ENCODE peak calls at places on chromosome 12, in six cellular contexts. One of them, this sample, is unnamed.

GRCh38 chr12:20370841-20371240 is 2.5 kb downstream of the PDE3A start:
- DNase-seq in lung: no peak
- DNase-seq in cardiac muscle cell: no peak
- DNase-seq in lower lobe of right lung: no peak
- DNase-seq in IMR-90: no peak
- DNase-seq in stomach: no peak
- DNase-seq in this sample: no peak

GRCh38 chr12:2084553-2085296 is 31.9 kb downstream of the CACNA1C start:
- DNase-seq in stomach: no peak
- DNase-seq in lung: no peak
- DNase-seq in IMR-90: peak; percentile 89
- DNase-seq in lower lobe of right lung: no peak
- DNase-seq in cardiac muscle cell: no peak
- DNase-seq in this sample: peak; percentile 58

GRCh38 chr12:93379432-93380308 is 1.9 kb downstream of the NUDT4 start:
- DNase-seq in cardiac muscle cell: no peak
- DNase-seq in lung: no peak
- DNase-seq in stomach: no peak
- DNase-seq in IMR-90: peak; percentile 14
- DNase-seq in lower lobe of right lung: no peak
- DNase-seq in this sample: no peak

GRCh38 chr12:113305281-113305856 is 29.5 kb downstream of the SLC8B1 start:
- DNase-seq in cardiac muscle cell: no peak
- DNase-seq in stomach: no peak
- DNase-seq in lower lobe of right lung: no peak
- DNase-seq in IMR-90: no peak
- DNase-seq in lung: no peak
- DNase-seq in this sample: no peak

GRCh38 chr12:88578821-88579518 is 1.3 kb downstream of the KITLG start:
- DNase-seq in cardiac muscle cell: peak; percentile 38
- DNase-seq in lower lobe of right lung: no peak
- DNase-seq in IMR-90: no peak
- DNase-seq in lung: peak; percentile 53
- DNase-seq in stomach: no peak
- DNase-seq in this sample: no peak

GRCh38 chr12:12210983-12211382 is 55.9 kb downstream of the LRP6 start:
- DNase-seq in lung: no peak
- DNase-seq in stomach: no peak
- DNase-seq in lower lobe of right lung: no peak
- DNase-seq in IMR-90: no peak
- DNase-seq in cardiac muscle cell: no peak
- DNase-seq in this sample: no peak

GRCh38 chr12:120971299-120972180 is 6.8 kb upstream of the HNF1A start:
- DNase-seq in IMR-90: peak; percentile 63
- DNase-seq in cardiac muscle cell: peak; percentile 66
- DNase-seq in lower lobe of right lung: peak; percentile 22
- DNase-seq in stomach: no peak
- DNase-seq in lung: no peak
- DNase-seq in this sample: peak; percentile 79

GRCh38 chr12:117564885-117565284 is 203.5 kb upstream of the NOS1 start:
- DNase-seq in lower lobe of right lung: no peak
- DNase-seq in IMR-90: no peak
- DNase-seq in lung: no peak
- DNase-seq in stomach: no peak
- DNase-seq in cardiac muscle cell: no peak
- DNase-seq in this sample: no peak

GRCh38 chr12:109762071-109762672 is 48.5 kb downstream of the FAM222A start:
- DNase-seq in lower lobe of right lung: peak; percentile 45
- DNase-seq in stomach: peak; percentile 25
- DNase-seq in lung: no peak
- DNase-seq in cardiac muscle cell: no peak
- DNase-seq in IMR-90: no peak
- DNase-seq in this sample: no peak

GRCh38 chr12:47636908-47637780 is 68.7 kb downstream of the RPAP3 start:
- DNase-seq in lower lobe of right lung: peak; percentile 79
- DNase-seq in lung: peak; percentile 54
- DNase-seq in cardiac muscle cell: no peak
- DNase-seq in IMR-90: no peak
- DNase-seq in stomach: peak; percentile 31
- DNase-seq in this sample: peak; percentile 30

GRCh38 chr12:4270016-4270669 is 3.4 kb upstream of the CCND2 start:
- DNase-seq in lower lobe of right lung: no peak
- DNase-seq in lung: no peak
- DNase-seq in IMR-90: no peak
- DNase-seq in cardiac muscle cell: no peak
- DNase-seq in stomach: no peak
- DNase-seq in this sample: no peak

GRCh38 chr12:114166360-114166759 is 200.2 kb upstream of the RBM19 start:
- DNase-seq in lower lobe of right lung: no peak
- DNase-seq in stomach: no peak
- DNase-seq in cardiac muscle cell: peak; percentile 79
- DNase-seq in IMR-90: peak; percentile 60
- DNase-seq in lung: no peak
- DNase-seq in this sample: peak; percentile 68

GRCh38 chr12:124171231-124171985 is 123.5 kb upstream of the RFLNA start:
- DNase-seq in lower lobe of right lung: no peak
- DNase-seq in IMR-90: no peak
- DNase-seq in cardiac muscle cell: no peak
- DNase-seq in stomach: no peak
- DNase-seq in lung: no peak
- DNase-seq in this sample: no peak

GRCh38 chr12:120866143-120866542 is 38.0 kb downstream of the SPPL3 start:
- DNase-seq in lung: no peak
- DNase-seq in cardiac muscle cell: no peak
- DNase-seq in stomach: no peak
- DNase-seq in IMR-90: peak; percentile 51
- DNase-seq in lower lobe of right lung: no peak
- DNase-seq in this sample: peak; percentile 82

GRCh38 chr12:54159140-54159539 is 29.6 kb downstream of the SMUG1 start:
- DNase-seq in cardiac muscle cell: peak; percentile 51
- DNase-seq in lower lobe of right lung: no peak
- DNase-seq in stomach: peak; percentile 57
- DNase-seq in IMR-90: no peak
- DNase-seq in lung: no peak
- DNase-seq in this sample: no peak

GRCh38 chr12:98591209-98591608 is 2.3 kb upstream of the SLC25A3 start:
- DNase-seq in stomach: no peak
- DNase-seq in lower lobe of right lung: no peak
- DNase-seq in cardiac muscle cell: no peak
- DNase-seq in lung: no peak
- DNase-seq in IMR-90: peak; percentile 32
- DNase-seq in this sample: peak; percentile 34

GRCh38 chr12:106954462-106955376 is 988 bp upstream of the TMEM263 start:
- DNase-seq in lung: no peak
- DNase-seq in cardiac muscle cell: no peak
- DNase-seq in IMR-90: peak; percentile 29
- DNase-seq in lower lobe of right lung: peak; percentile 56
- DNase-seq in stomach: no peak
- DNase-seq in this sample: peak; percentile 24

GRCh38 chr12:123250471-123251383 is 17.5 kb downstream of the MTRFR start:
- DNase-seq in stomach: peak; percentile 84
- DNase-seq in lower lobe of right lung: peak; percentile 83
- DNase-seq in lung: peak; percentile 85
- DNase-seq in IMR-90: no peak
- DNase-seq in cardiac muscle cell: no peak
- DNase-seq in this sample: no peak

GRCh38 chr12:88726806-88727722 is 146.8 kb upstream of the KITLG start:
- DNase-seq in lung: no peak
- DNase-seq in cardiac muscle cell: no peak
- DNase-seq in lower lobe of right lung: no peak
- DNase-seq in stomach: no peak
- DNase-seq in IMR-90: peak; percentile 83
- DNase-seq in this sample: peak; percentile 2

GRCh38 chr12:116670859-116671258 is 67.0 kb downstream of the SPRING1 start:
- DNase-seq in cardiac muscle cell: no peak
- DNase-seq in stomach: no peak
- DNase-seq in IMR-90: no peak
- DNase-seq in lung: no peak
- DNase-seq in lower lobe of right lung: no peak
- DNase-seq in this sample: no peak

GRCh38 chr12:106580671-106581508 is 1.9 kb upstream of the RFX4 start:
- DNase-seq in lung: no peak
- DNase-seq in IMR-90: no peak
- DNase-seq in cardiac muscle cell: no peak
- DNase-seq in lower lobe of right lung: no peak
- DNase-seq in stomach: no peak
- DNase-seq in this sample: no peak

GRCh38 chr12:71576546-71576945 is 87.1 kb downstream of the ZFC3H1 start:
- DNase-seq in lower lobe of right lung: no peak
- DNase-seq in cardiac muscle cell: no peak
- DNase-seq in lung: no peak
- DNase-seq in IMR-90: no peak
- DNase-seq in stomach: no peak
- DNase-seq in this sample: no peak

GRCh38 chr12:120362516-120363273 is 6.3 kb downstream of the MSI1 start:
- DNase-seq in lower lobe of right lung: no peak
- DNase-seq in cardiac muscle cell: no peak
- DNase-seq in IMR-90: no peak
- DNase-seq in lung: no peak
- DNase-seq in stomach: no peak
- DNase-seq in this sample: no peak

GRCh38 chr12:132366341-132366861 is 37.0 kb upstream of the GALNT9 start:
- DNase-seq in stomach: no peak
- DNase-seq in IMR-90: no peak
- DNase-seq in lung: no peak
- DNase-seq in lower lobe of right lung: no peak
- DNase-seq in cardiac muscle cell: no peak
- DNase-seq in this sample: no peak

GRCh38 chr12:114667669-114668150 is 16.3 kb downstream of the TBX3 start:
- DNase-seq in stomach: no peak
- DNase-seq in lower lobe of right lung: no peak
- DNase-seq in cardiac muscle cell: no peak
- DNase-seq in IMR-90: no peak
- DNase-seq in lung: no peak
- DNase-seq in this sample: no peak

GRCh38 chr12:113136128-113136989 is 798 bp upstream of the RASAL1 start:
- DNase-seq in cardiac muscle cell: no peak
- DNase-seq in stomach: peak; percentile 50
- DNase-seq in IMR-90: no peak
- DNase-seq in lower lobe of right lung: peak; percentile 53
- DNase-seq in lung: no peak
- DNase-seq in this sample: no peak

GRCh38 chr12:55850893-55851292 is 8.2 kb upstream of the MMP19 start:
- DNase-seq in stomach: no peak
- DNase-seq in cardiac muscle cell: peak; percentile 23
- DNase-seq in IMR-90: peak; percentile 42
- DNase-seq in lung: no peak
- DNase-seq in lower lobe of right lung: no peak
- DNase-seq in this sample: peak; percentile 55

GRCh38 chr12:111174283-111175108 is 194.4 kb downstream of the PHETA1 start:
- DNase-seq in stomach: no peak
- DNase-seq in IMR-90: no peak
- DNase-seq in lung: no peak
- DNase-seq in lower lobe of right lung: no peak
- DNase-seq in cardiac muscle cell: no peak
- DNase-seq in this sample: no peak
- TF ChIP-seq CTCF in stomach: no peak
- TF ChIP-seq CTCF in IMR-90: no peak
- TF ChIP-seq CTCF in lung: no peak
- TF ChIP-seq CTCF in lower lobe of right lung: peak; percentile 14
- TF ChIP-seq CTCF in cardiac muscle cell: peak; percentile 12
- TF ChIP-seq CTCF in this sample: no peak

GRCh38 chr12:129746318-129746717 is 157.5 kb downstream of the TMEM132D start:
- DNase-seq in stomach: no peak
- DNase-seq in IMR-90: no peak
- DNase-seq in cardiac muscle cell: no peak
- DNase-seq in lung: no peak
- DNase-seq in lower lobe of right lung: no peak
- DNase-seq in this sample: no peak
- H3K4me3 ChIP-seq in stomach: no peak overlapping the region
- H3K4me3 ChIP-seq in IMR-90: no peak overlapping the region
- H3K4me3 ChIP-seq in cardiac muscle cell: no peak overlapping the region
- H3K4me3 ChIP-seq in lung: no peak overlapping the region
- H3K4me3 ChIP-seq in lower lobe of right lung: no peak overlapping the region
- H3K4me3 ChIP-seq in this sample: no peak overlapping the region

DNA sequence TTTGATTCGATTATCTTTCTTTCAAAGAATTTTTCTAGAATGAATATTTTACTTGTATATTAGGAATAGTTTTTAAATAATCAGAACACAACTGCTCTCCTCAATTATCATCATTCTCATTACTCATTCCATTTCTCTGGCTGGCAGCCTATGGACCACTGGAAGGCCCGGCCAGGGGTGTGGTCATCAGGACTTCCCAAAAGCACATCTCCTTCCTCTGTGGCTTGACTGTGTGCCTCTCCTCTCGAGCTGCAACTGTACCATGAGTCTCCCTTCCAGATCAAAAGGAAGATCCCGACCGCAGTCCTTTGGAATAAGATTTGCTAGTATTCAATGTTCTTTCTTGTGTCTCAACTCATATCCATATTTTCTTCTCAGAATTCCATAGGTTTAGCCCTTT is 42.7 kb downstream of the DYRK2 start:
- DNase-seq in cardiac muscle cell: no peak
- DNase-seq in stomach: no peak
- DNase-seq in IMR-90: no peak
- DNase-seq in lung: no peak
- DNase-seq in lower lobe of right lung: no peak
- DNase-seq in this sample: no peak
- TF ChIP-seq CTCF in cardiac muscle cell: no peak
- TF ChIP-seq CTCF in stomach: no peak
- TF ChIP-seq CTCF in IMR-90: no peak
- TF ChIP-seq CTCF in lung: no peak
- TF ChIP-seq CTCF in lower lobe of right lung: no peak
- TF ChIP-seq CTCF in this sample: no peak

DNA sequence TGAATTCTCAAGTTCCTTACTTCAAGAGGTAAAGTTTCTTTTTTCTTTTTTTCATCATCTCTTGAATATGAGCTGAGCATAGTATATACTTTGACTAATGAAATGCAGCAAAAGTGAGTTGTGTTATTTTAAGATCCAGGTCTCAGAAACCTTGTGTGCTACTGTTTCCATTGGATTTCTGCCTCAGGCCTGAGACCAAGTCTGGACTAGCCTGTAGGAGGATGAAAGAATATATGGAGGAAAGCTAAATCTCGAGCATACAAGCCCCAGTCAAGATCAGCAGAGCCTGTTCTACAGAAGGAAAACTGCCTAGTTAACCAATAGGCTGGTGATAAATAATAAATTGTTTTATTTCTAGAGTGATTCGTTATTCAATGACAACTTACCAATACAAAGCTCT is 652.5 kb downstream of the C12orf50 start:
- DNase-seq in IMR-90: no peak
- DNase-seq in stomach: no peak
- DNase-seq in lung: no peak
- DNase-seq in cardiac muscle cell: no peak
- DNase-seq in lower lobe of right lung: no peak
- DNase-seq in this sample: no peak
- H3K4me3 ChIP-seq in IMR-90: no peak overlapping the region
- H3K4me3 ChIP-seq in stomach: no peak overlapping the region
- H3K4me3 ChIP-seq in lung: no peak overlapping the region
- H3K4me3 ChIP-seq in cardiac muscle cell: no peak overlapping the region
- H3K4me3 ChIP-seq in lower lobe of right lung: no peak overlapping the region
- H3K4me3 ChIP-seq in this sample: no peak overlapping the region

DNA sequence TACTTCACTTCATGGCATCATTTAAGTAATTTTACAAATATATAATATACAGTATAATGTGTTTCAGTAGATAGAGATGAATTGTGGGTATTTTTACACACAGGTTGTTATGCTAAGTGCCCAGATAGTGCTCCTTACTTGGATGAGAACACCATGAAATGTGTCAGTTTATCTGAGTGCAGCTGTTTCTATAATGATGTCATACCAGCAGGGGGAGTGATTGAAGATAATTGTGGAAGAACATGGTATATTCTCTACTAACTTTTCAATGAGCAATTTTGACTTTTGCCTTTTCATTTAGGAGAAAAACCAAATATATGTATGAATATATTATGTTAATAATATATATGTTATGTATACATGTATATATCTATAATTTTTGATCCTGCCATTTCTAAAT is 221.6 kb downstream of the LRRK2 start:
- DNase-seq in cardiac muscle cell: peak; percentile 28
- DNase-seq in IMR-90: peak; percentile 2
- DNase-seq in lower lobe of right lung: no peak
- DNase-seq in stomach: no peak
- DNase-seq in lung: no peak
- DNase-seq in this sample: peak; percentile 7
- TF ChIP-seq CTCF in cardiac muscle cell: peak; percentile 8
- TF ChIP-seq CTCF in IMR-90: peak; percentile 39
- TF ChIP-seq CTCF in lower lobe of right lung: no peak
- TF ChIP-seq CTCF in stomach: no peak
- TF ChIP-seq CTCF in lung: no peak
- TF ChIP-seq CTCF in this sample: peak; percentile 38

This sample was measured in fibroblast of pulmonary artery.